ENCODE peak calls at places on chromosomes 1 and 21, in nine cellular contexts. I, A, B, W, T, R, U, V and F are unnamed samples.

GRCh38 chr1:158931055-158931737 is at the start of gene PYHIN1:
- DNase-seq in R (no peak), T (no peak), A (no peak), U (no peak), I (no peak), V (no peak), B (no peak), W (no peak), F (no peak)

GRCh38 chr1:154329551-154330131 is 4.3 kb downstream of the ATP8B2 start:
- DNase-seq in I (no peak), R (no peak), W (no peak), U (no peak), V (peak; percentile 70), T (no peak), B (no peak), A (no peak), F (no peak)

GRCh38 chr1:109687641-109688499 is at the start of gene GSTM1:
- DNase-seq in R (no peak), I (no peak), T (peak; percentile 83), B (peak; percentile 91), A (peak; percentile 82), W (peak; percentile 83), U (peak; percentile 43), V (no peak), F (peak; percentile 78)

GRCh38 chr1:235073331-235073967 is 55.2 kb downstream of the TOMM20 start:
- DNase-seq in U (no peak), A (no peak), W (peak; percentile 88), T (peak; percentile 93), R (peak; percentile 87), V (no peak), B (peak; percentile 95), I (peak; percentile 92), F (no peak)

GRCh38 chr1:101086783-101087182 is 61.2 kb upstream of the DPH5 start:
- DNase-seq in B (no peak), R (no peak), U (no peak), T (no peak), V (no peak), I (no peak), A (no peak), W (no peak), F (no peak)

GRCh38 chr1:213171711-213172110 is 120.7 kb downstream of the RPS6KC1 start:
- DNase-seq in I (no peak), B (no peak), T (no peak), U (no peak), W (no peak), A (no peak), V (no peak), R (no peak), F (no peak)

GRCh38 chr1:3241236-3241550 is 172.2 kb downstream of the PRDM16 start:
- DNase-seq in I (no peak), W (no peak), V (no peak), U (no peak), B (peak; percentile 60), T (no peak), R (no peak), A (no peak), F (no peak)

GRCh38 chr1:201718346-201719202 is 110.4 kb upstream of the IPO9 start:
- DNase-seq in T (no peak), I (no peak), R (no peak), U (no peak), V (peak; percentile 83), A (no peak), B (no peak), W (no peak), F (no peak)

GRCh38 chr1:10189659-10190058 is 20.7 kb upstream of the KIF1B start:
- DNase-seq in R (no peak), T (no peak), W (peak; percentile 59), B (no peak), A (no peak), U (no peak), V (no peak), I (no peak), F (no peak)

GRCh38 chr1:2644591-2645101 is 11.8 kb upstream of the MMEL1 start:
- DNase-seq in T (no peak), V (no peak), A (no peak), W (no peak), I (no peak), R (no peak), U (no peak), B (peak; percentile 44), F (no peak)

GRCh38 chr1:64469121-64469520 is 808 bp upstream of the CACHD1 start:
- DNase-seq in V (no peak), U (no peak), W (no peak), I (no peak), T (peak; percentile 63), A (no peak), B (peak; percentile 82), R (no peak), F (no peak)

GRCh38 chr1:167375949-167376348 is 142.4 kb downstream of the CD247 start:
- DNase-seq in I (no peak), R (no peak), V (no peak), W (no peak), B (no peak), T (no peak), A (no peak), U (no peak), F (no peak)

GRCh38 chr1:167373398-167373797 is 144.9 kb downstream of the CD247 start:
- DNase-seq in B (no peak), I (no peak), V (no peak), R (no peak), U (no peak), A (peak; percentile 53), W (no peak), T (no peak), F (no peak)

GRCh38 chr1:167369933-167370332 is 148.4 kb downstream of the CD247 start:
- DNase-seq in T (no peak), W (no peak), R (no peak), A (no peak), V (no peak), I (no peak), B (no peak), U (no peak), F (no peak)

GRCh38 chr1:167374014-167374413 is 144.3 kb downstream of the CD247 start:
- DNase-seq in R (no peak), U (no peak), T (no peak), W (no peak), B (no peak), V (no peak), A (no peak), I (no peak), F (no peak)
- TF ChIP-seq CTCF in R (no peak), U (no peak), T (no peak), W (no peak), B (no peak), V (no peak), A (no peak), I (no peak), F (no peak)

GRCh38 chr21:45940621-45941337 is 40.8 kb upstream of the COL6A1 start:
- DNase-seq in B (peak; percentile 60), U (no peak), I (no peak), V (no peak), T (no peak), W (no peak), A (no peak), R (no peak), F (no peak)

GRCh38 chr21:45939521-45940045 is 42.0 kb upstream of the COL6A1 start:
- DNase-seq in I (no peak), T (no peak), R (no peak), A (no peak), V (no peak), B (peak; percentile 65), W (no peak), U (no peak), F (no peak)

GRCh38 chr21:45938811-45939520 is 42.6 kb upstream of the COL6A1 start:
- DNase-seq in U (no peak), R (no peak), I (no peak), B (peak; percentile 47), W (no peak), A (no peak), V (no peak), T (no peak), F (no peak)

GRCh38 chr21:45941338-45941710 is 40.2 kb upstream of the COL6A1 start:
- DNase-seq in T (no peak), R (no peak), V (no peak), W (no peak), I (no peak), A (no peak), B (peak; percentile 42), U (no peak), F (no peak)

GRCh38 chr21:45940091-45940490 is 41.5 kb upstream of the COL6A1 start:
- DNase-seq in B (no peak), V (no peak), U (no peak), I (no peak), T (no peak), W (no peak), A (no peak), R (no peak), F (no peak)
- H3K27ac ChIP-seq in B (no peak overlapping the region), V (no peak overlapping the region), U (no peak overlapping the region), I (no peak overlapping the region), T (no peak overlapping the region), W (no peak overlapping the region), A (no peak overlapping the region), R (no peak overlapping the region), F (no peak overlapping the region)

DNA sequence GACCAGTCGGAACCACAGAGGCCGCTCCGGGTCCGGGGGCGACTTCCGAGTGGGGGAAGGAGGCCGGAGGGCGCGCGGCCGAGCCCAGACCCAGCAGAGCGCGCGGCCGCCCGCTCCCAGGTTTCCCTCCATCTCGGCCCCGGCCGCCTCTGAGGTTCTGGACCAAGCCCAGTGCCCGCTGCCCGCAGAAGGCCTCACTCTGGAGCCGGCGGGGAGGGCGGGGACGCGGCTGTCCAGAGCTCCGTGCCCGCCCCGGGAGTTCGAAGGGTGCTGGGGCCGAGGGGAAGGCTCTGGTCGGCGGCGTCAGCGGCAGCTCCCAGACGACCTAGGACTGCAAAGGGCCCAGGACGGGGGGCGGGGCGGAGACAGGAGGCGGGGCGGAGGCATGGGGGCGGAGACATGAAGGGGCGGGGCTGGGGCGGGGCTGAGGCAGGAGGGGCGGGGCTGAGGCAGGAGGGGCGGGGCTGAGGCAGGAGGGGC is 48.0 kb upstream of the SLC19A1 start:
- DNase-seq in R (peak; percentile 81), U (no peak), V (peak; percentile 97), T (peak; percentile 62), A (peak; percentile 80), I (peak; percentile 71), W (peak; percentile 59), B (peak; percentile 93), F (peak; percentile 69)
- H3K27me3 ChIP-seq in R (peaks cover 56% of the 10 kb centered on the region), U (no peaks in the 10 kb centered on the region), V (no peaks in the 10 kb centered on the region), T (peaks cover 22% of the 10 kb centered on the region), A (peaks cover 16% of the 10 kb centered on the region), I (no peaks in the 10 kb centered on the region), W (peaks cover 16% of the 10 kb centered on the region), B (no peaks in the 10 kb centered on the region), F (no peaks in the 10 kb centered on the region)

DNA sequence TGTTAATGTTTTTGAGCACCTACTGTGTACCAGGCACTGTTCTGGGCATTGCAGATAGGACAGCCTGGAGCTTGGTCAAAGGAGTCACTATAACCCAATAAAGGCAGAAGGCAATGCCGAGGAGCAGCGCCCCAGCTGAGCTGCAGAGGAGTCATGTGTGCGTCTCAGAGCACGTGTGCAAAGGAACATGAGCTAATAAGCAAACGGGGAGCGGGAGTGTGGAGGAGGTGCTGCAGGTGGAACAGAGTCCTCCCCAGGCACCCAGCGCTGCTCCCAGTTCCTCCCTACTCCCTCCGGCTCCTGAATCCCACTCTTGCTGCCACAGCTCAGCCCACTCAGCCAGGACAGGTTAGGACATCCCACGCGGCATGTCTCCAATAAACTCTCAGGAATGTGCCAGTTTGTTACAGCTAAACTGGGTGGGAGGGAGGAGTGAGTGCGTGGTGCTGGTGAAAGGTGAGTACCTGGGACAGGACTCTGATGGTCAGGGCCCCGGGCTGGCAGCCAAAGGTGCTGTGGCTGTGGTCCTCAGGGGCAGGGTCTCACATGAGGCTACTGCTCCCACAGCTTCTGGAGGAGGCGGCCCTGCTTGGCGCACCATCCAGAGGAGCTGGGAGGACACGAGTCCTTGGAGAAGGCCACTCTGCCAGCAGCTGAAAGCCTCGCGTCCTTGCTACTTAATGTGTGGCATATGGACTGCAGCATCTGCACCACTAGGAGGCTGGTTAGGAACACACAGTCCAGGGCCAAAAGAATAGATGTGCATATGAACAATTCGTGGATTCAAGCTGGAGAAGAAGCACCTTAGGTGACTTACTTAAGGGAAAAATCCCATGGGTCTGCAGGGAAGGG is 52.3 kb downstream of the GRIK3 start:
- DNase-seq in W (no peak), V (no peak), I (no peak), U (no peak), R (no peak), T (no peak), B (peak; percentile 44), A (no peak), F (no peak)
- TF ChIP-seq CTCF in W (no peak), V (no peak), I (no peak), U (no peak), R (no peak), T (no peak), B (no peak), A (no peak), F (no peak)